ENCODE peak calls at places on chromosomes 11 and 22, in four cellular contexts. R is K562, M is GM12891, A is GM12878. T is an unnamed sample.
A peak's percentile ranks its signal among the peaks of the same experiment; 100 is the strongest.

GRCh38 chr11:18697581-18697980 is 998 bp upstream of the TMEM86A start:
- DNase-seq in R (no peak), M (no peak), A (no peak), T (no peak)

GRCh38 chr11:132310390-132311375 is 940.3 kb downstream of the NTM start:
- DNase-seq in A (no peak), M (no peak), R (no peak), T (no peak)

GRCh38 chr11:134664863-134665535 is 253.0 kb upstream of the B3GAT1 start:
- DNase-seq in R (no peak), A (no peak), M (no peak), T (no peak)

GRCh38 chr22:36156515-36157419 is 3.8 kb downstream of the APOL3 start:
- DNase-seq in A (no peak), M (no peak), R (peak; percentile 29), T (no peak)

GRCh38 chr11:69653406-69653960 is 12.5 kb downstream of the CCND1 start:
- DNase-seq in R (no peak), M (no peak), A (no peak), T (no peak)

GRCh38 chr11:123316003-123316402 is 114.1 kb upstream of the GRAMD1B start:
- DNase-seq in M (no peak), A (no peak), R (no peak), T (no peak)

GRCh38 chr11:45646275-45646970 is 19.0 kb downstream of the CHST1 start:
- DNase-seq in A (peak; percentile 7), R (peak; percentile 59), M (no peak), T (no peak)

GRCh38 chr22:37663521-37664140 is 5.1 kb downstream of the PDXP start:
- DNase-seq in M (no peak), A (no peak), R (no peak), T (no peak)

GRCh38 chr11:127114035-127114434 is 113.5 kb upstream of the KIRREL3 start:
- DNase-seq in R (no peak), A (no peak), M (no peak), T (no peak)

GRCh38 chr22:25668437-25668836 is 73.6 kb upstream of the MYO18B start:
- DNase-seq in A (no peak), R (no peak), M (no peak), T (no peak)

GRCh38 chr11:10295056-10295901 is 1.3 kb upstream of the SBF2 start:
- DNase-seq in M (no peak), R (no peak), A (no peak), T (no peak)

GRCh38 chr11:23079382-23079813 is 219.1 kb upstream of the CCDC179 start:
- DNase-seq in M (no peak), A (no peak), R (no peak), T (no peak)

GRCh38 chr11:29159552-29160465 is 857.0 kb downstream of the KCNA4 start:
- DNase-seq in A (no peak), M (peak; percentile 0), R (peak; percentile 6), T (no peak)

GRCh38 chr11:13260196-13260962 is 17.2 kb upstream of the BMAL1 start:
- DNase-seq in M (no peak), A (no peak), R (no peak), T (no peak)

GRCh38 chr11:57307666-57308270 is 17.0 kb downstream of the TNKS1BP1 start:
- DNase-seq in M (no peak), R (no peak), A (no peak), T (no peak)

GRCh38 chr11:30585892-30586250 is 282 bp downstream of the MPPED2 start:
- DNase-seq in M (peak; percentile 22), A (no peak), R (no peak), T (no peak)

GRCh38 chr22:49775191-49776052 is 52.3 kb downstream of the BRD1 start:
- DNase-seq in M (no peak), R (no peak), A (no peak), T (no peak)

GRCh38 chr11:34242037-34242625 is 115.7 kb downstream of the ABTB2 start:
- DNase-seq in A (no peak), M (no peak), R (peak; percentile 90), T (no peak)

GRCh38 chr11:35683728-35684339 is 21.3 kb downstream of the TRIM44 start:
- DNase-seq in A (no peak), R (no peak), M (no peak), T (peak; percentile 18)

GRCh38 chr11:104146421-104146820 is 17.5 kb downstream of the PDGFD start:
- DNase-seq in A (no peak), R (no peak), M (no peak), T (no peak)

GRCh38 chr22:30830907-30831306 is 136.2 kb downstream of the OSBP2 start:
- DNase-seq in A (no peak), M (no peak), R (no peak), T (no peak)

GRCh38 chr11:3796346-3796745 is 1.0 kb downstream of the NUP98 start:
- DNase-seq in R (no peak), M (no peak), A (no peak), T (no peak)

GRCh38 chr11:69892237-69892985 is 73.2 kb upstream of the FGF3 start:
- DNase-seq in A (no peak), M (no peak), R (peak; percentile 68), T (no peak)

GRCh38 chr11:44747339-44747738 is 20.6 kb downstream of the TSPAN18 start:
- DNase-seq in A (no peak), M (no peak), R (no peak), T (no peak)

GRCh38 chr22:45533731-45534130 is 31.0 kb downstream of the FBLN1 start:
- DNase-seq in A (no peak), M (no peak), R (no peak), T (no peak)

GRCh38 chr11:43269229-43269928 is 42.4 kb upstream of the API5 start:
- DNase-seq in R (no peak), M (no peak), A (no peak), T (no peak)

GRCh38 chr22:39226353-39226752 is 18.4 kb downstream of the PDGFB start:
- DNase-seq in A (no peak), R (no peak), M (no peak), T (no peak)
- TF ChIP-seq POLR2AphosphoS5 in A (no peak), R (no peak), M (no peak), T (no peak)

DNA sequence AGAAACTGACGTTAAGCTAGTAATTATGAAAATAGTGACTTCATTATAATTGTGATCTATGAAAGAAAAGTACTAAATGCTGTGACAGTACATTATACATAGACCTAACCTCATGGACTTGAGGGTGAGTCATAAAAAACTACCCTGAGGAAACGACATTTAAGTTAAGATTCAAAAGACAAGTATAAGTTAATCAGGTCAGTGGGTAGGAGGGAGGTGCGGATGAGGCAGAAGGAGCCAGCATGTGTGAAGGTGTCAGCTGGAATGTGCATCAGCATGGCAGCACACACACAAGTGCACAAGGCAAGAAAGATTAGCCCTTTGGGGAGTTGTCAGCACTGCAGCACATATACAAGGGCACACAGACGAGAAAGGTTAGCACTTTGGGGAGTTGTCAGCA is 31.5 kb upstream of the CAVIN3 start:
- DNase-seq in M (no peak), A (no peak), R (no peak), T (no peak)
- TF ChIP-seq SPI1 in M (no peak), A (no peak), R (no peak), T (no peak)

GRCh38 chr11:299951-300735 is 817 bp upstream of the IFITM5 start:
- DNase-seq in A (no peak), M (no peak), R (peak; percentile 66), T (no peak)
- TF ChIP-seq POLR2AphosphoS5 in A (no peak), M (no peak), R (no peak), T (no peak)

GRCh38 chr22:27372364-27372763 is 429.2 kb downstream of the MN1 start:
- DNase-seq in M (no peak), R (no peak), A (no peak), T (no peak)

GRCh38 chr22:27372969-27373670 is 428.4 kb downstream of the MN1 start:
- DNase-seq in A (no peak), R (no peak), M (no peak), T (no peak)

GRCh38 chr22:27370281-27370680 is 431.3 kb downstream of the MN1 start:
- DNase-seq in A (no peak), M (no peak), R (no peak), T (peak; percentile 79)

GRCh38 chr22:27370987-27371386 is 430.6 kb downstream of the MN1 start:
- DNase-seq in R (no peak), A (no peak), M (no peak), T (no peak)
- TF ChIP-seq SPI1 in R (no peak), A (no peak), M (no peak), T (no peak)

GRCh38 chr22:42803454-42803853 is 53.6 kb downstream of the ARFGAP3 start:
- DNase-seq in R (no peak), M (no peak), A (no peak), T (no peak)

GRCh38 chr22:42801537-42802165 is 55.4 kb downstream of the ARFGAP3 start:
- DNase-seq in M (no peak), R (no peak), A (no peak), T (no peak)

GRCh38 chr22:42799462-42800405 is 57.3 kb downstream of the ARFGAP3 start:
- DNase-seq in R (peak; percentile 13), A (no peak), M (no peak), T (no peak)

GRCh38 chr22:42799061-42799460 is 58.0 kb downstream of the ARFGAP3 start:
- DNase-seq in A (no peak), M (no peak), R (no peak), T (no peak)

DNA sequence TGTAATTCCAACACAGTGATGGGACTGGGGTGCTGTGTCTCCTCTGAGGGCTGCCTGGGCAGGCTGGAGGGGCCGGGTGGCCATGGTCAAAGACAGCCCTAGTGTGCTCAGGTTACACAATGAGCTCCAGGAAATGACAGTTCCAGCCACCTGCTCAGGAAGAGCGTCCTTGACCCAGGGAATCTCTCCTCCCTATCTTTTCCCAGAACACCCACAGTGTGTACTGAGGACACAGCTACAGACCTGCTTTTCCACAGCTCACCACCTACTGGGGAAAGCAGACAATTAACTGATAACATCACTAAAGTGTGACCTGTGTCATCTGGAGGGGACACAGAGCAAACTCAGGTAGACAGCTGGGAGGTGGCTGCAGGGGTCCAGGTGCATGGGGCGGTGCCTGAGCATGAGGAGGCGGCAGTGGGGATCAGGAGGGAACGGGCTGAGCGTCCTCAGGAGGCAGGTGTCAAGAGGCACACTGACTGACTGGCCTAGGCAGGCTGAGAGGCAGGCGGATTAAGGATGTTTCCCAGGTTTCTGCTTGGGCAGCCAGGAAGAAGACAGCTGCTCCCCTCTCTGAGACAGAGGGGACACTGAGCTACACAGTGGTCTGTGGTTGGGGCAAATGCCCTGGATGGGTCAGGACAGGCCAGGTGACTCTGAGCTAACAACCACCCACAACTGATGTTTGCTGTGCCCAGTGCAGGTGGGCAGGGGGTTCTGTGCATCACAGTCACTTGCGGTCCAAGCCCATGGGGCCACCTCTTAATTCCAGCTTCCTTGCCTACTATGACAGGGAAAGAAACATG is 56.1 kb downstream of the ARFGAP3 start:
- DNase-seq in R (no peak), A (no peak), M (no peak), T (no peak)
- TF ChIP-seq POLR2AphosphoS5 in R (no peak), A (no peak), M (no peak), T (no peak)

DNA sequence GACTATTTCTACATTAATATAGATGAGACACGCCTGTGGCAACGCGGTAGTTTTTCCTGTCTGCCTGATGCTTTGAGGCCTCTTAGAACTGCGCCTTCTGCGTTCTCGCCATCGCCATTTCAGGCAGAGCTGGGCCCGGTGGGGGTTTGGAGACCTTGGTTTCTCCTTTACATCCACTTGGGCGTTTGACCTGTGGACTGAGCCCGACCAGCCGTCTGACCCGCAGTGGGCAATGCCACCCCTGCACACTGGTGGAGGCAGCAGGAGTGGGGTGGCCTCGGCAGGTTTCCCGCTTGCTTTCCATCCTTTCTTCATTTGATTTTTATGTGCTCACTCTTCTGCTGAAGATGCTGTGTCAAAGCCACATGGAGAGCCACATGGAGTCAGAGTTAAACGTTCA is 130.4 kb downstream of the TBC1D22A start:
- DNase-seq in A (no peak), M (no peak), R (no peak), T (no peak)
- TF ChIP-seq SPI1 in A (no peak), M (no peak), R (no peak), T (no peak)

GRCh38 chr11:129061466-129062194 is 119.0 kb upstream of the TP53AIP1 start:
- DNase-seq in R (no peak), A (no peak), M (no peak), T (no peak)
- TF ChIP-seq POLR2AphosphoS5 in R (no peak), A (no peak), M (no peak), T (no peak)

T was measured in HL-60.